ENCODE peak calls at places on chromosomes 16 and 17, in ten cellular contexts. F, U, C, M, P, S, X, I, V and D are unnamed samples.

GRCh38 chr17:18141210-18141803 is 32.8 kb downstream of the MYO15A start:
- DNase-seq in F (no peak), U (no peak), C (no peak), M (no peak), P (no peak), S (peak; percentile 47), X (no peak), I (peak; percentile 33), V (peak; percentile 59), D (no peak)

GRCh38 chr16:16018705-16019104 is 69.3 kb downstream of the ABCC1 start:
- DNase-seq in F (no peak), U (no peak), C (no peak), M (no peak), P (no peak), S (no peak), X (no peak), I (no peak), V (no peak), D (no peak)

GRCh38 chr16:15785386-15786059 is 71.3 kb downstream of the MYH11 start:
- DNase-seq in F (no peak), U (no peak), C (no peak), M (no peak), P (no peak), S (no peak), X (no peak), I (no peak), V (no peak), D (peak; percentile 55)

GRCh38 chr17:40541060-40541872 is 24.0 kb downstream of the CCR7 start:
- DNase-seq in F (peak; percentile 49), U (no peak), C (no peak), M (no peak), P (no peak), S (no peak), X (peak; percentile 53), I (no peak), V (peak; percentile 80), D (peak; percentile 71)

GRCh38 chr16:14389359-14389758 is 240.7 kb downstream of the PARN start:
- DNase-seq in F (no peak), U (no peak), C (no peak), M (no peak), P (no peak), S (no peak), X (no peak), I (no peak), V (no peak), D (no peak)

GRCh38 chr17:83078378-83079339 is 750 bp upstream of the METRNL start:
- DNase-seq in F (peak; percentile 48), U (no peak), C (no peak), M (no peak), P (peak; percentile 48), S (peak; percentile 42), X (no peak), I (peak; percentile 33), V (no peak), D (no peak)

GRCh38 chr16:55471448-55472097 is 7.4 kb upstream of the MMP2 start:
- DNase-seq in F (no peak), U (no peak), C (no peak), M (peak; percentile 51), P (no peak), S (no peak), X (peak; percentile 38), I (no peak), V (no peak), D (no peak)

GRCh38 chr16:48542020-48542473 is 67.9 kb downstream of the N4BP1 start:
- DNase-seq in F (peak; percentile 56), U (peak; percentile 47), C (peak; percentile 21), M (no peak), P (peak; percentile 60), S (no peak), X (peak; percentile 83), I (peak; percentile 48), V (no peak), D (peak; percentile 88)

GRCh38 chr17:65183736-65184135 is 46.6 kb downstream of the RGS9 start:
- DNase-seq in F (no peak), U (no peak), C (no peak), M (no peak), P (no peak), S (peak; percentile 65), X (no peak), I (no peak), V (no peak), D (no peak)

GRCh38 chr17:65177901-65178300 is 40.7 kb downstream of the RGS9 start:
- DNase-seq in F (no peak), U (no peak), C (no peak), M (no peak), P (no peak), S (no peak), X (no peak), I (no peak), V (no peak), D (no peak)

GRCh38 chr17:65184235-65184959 is 47.2 kb downstream of the RGS9 start:
- DNase-seq in F (no peak), U (no peak), C (no peak), M (no peak), P (no peak), S (no peak), X (no peak), I (no peak), V (no peak), D (no peak)

GRCh38 chr17:65182233-65182632 is 45.1 kb downstream of the RGS9 start:
- DNase-seq in F (no peak), U (no peak), C (no peak), M (no peak), P (no peak), S (no peak), X (no peak), I (no peak), V (no peak), D (no peak)

DNA sequence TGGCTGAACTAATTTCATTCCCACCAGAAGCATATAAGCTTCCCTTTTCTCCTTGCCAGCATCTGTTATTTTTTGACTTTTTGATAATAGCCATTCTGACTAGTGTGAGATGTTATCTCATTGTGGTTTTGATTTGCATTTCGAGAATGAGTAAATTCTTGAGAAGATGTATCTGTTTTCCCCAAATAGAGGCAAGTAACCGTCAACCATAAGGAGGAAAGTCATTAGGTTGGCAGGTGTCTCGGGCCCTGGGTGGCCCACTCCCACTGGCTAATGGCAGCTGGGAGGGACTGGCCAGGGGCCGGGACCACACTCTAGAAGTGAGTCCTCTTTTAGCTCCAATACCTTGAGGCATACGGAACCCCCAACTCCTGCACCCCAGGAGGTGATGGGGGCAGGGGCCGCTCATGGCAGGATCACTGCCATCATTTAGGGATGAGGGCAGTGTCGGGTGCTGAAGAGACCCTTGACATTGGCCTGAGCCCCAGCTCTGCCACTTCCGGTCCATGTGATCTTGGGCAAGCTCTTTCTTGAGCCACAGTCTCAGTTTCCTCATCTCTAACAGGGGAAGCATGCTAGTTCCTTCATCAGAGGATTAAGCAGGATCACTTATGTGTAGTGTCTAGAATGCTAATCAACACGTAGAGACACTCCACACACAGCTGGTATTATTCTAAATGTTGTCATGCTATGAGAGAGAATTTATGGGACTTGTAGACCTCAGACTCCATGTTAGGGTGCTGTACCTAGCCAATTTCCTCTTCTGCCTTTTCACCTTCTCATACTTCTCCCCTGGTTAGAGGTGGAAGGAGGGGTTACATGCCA is 44.3 kb downstream of the RGS9 start:
- DNase-seq in F (no peak), U (no peak), C (no peak), M (no peak), P (no peak), S (no peak), X (no peak), I (no peak), V (no peak), D (no peak)
- H3K4me3 ChIP-seq in F (no peak overlapping the region), U (no peak overlapping the region), C (no peak overlapping the region), M (no peak overlapping the region), P (no peak overlapping the region), S (no peak overlapping the region), X (no peak overlapping the region), I (no peak overlapping the region), V (no peak overlapping the region), D (no peak overlapping the region)

DNA sequence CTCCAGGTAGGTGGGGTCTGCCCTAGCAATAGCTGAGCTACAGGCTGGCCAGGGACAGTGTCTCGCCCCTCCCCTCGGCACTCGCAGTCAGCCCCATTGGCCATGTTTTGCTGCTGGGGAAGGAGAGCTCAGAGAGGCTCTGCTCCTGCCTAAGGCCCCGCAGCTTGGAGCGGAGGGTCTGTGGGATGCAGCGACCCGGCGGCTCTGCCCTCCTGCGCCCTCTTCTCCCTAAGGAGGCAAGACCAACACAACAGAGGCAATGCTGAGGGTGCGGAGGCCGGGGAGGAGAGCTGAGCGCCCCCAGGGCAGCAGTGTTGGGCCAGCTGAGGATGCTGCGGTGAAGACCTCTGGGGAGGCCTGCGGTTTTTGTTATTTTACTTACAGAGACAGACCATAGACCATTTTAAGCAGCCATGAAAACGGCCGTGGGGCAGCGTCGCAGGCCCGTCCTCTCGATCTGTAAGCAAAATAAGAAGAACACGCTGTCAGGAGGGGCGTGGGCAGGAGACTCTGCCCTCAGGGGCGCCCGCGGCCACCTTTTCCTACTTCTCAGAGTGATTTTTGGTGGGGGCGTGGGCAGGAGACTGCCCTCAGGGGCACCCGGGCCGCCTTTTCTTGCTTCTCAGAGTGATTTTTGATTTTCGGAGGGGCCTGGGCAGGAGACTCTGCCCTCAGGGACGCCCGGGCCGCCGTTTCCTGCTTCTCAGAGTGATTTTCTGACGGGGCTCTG is 31.4 kb upstream of the PABPN1L start:
- DNase-seq in F (no peak), U (no peak), C (no peak), M (no peak), P (no peak), S (no peak), X (no peak), I (no peak), V (no peak), D (no peak)
- H3K27ac ChIP-seq in F (no peak overlapping the region), U (no peak overlapping the region), C (no peak overlapping the region), M (no peak overlapping the region), P (no peak overlapping the region), S (no peak overlapping the region), X (no peak overlapping the region), I (no peak overlapping the region), V (no peak overlapping the region), D (no peak overlapping the region)

DNA sequence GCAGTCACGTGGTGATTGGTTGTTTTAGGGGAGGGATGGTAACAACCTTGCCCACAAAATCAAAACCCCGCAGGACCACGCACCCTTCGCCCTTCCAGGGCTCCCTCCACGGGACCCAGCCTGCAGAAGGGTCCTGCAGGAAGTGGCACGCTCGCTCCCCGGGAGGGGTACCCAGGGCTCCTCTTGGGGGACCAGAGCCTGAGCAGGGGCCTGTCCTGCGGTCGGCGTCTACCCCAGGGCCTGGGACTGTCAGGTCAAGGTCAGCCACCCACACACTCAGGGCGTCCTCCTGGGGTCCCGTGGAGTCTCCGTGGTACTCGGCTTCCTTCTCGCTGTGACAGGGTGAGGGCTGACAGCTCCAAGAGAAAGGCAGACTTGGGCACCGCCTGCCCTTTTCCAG is 33.9 kb downstream of the ZNF469 start:
- DNase-seq in F (no peak), U (no peak), C (no peak), M (no peak), P (no peak), S (no peak), X (no peak), I (no peak), V (no peak), D (no peak)
- H3K9me3 ChIP-seq in F (no peaks in the 10 kb centered on the region), U (no peaks in the 10 kb centered on the region), C (no peaks in the 10 kb centered on the region), M (no peaks in the 10 kb centered on the region), P (no peaks in the 10 kb centered on the region), S (no peaks in the 10 kb centered on the region), X (no peaks in the 10 kb centered on the region), I (no peaks in the 10 kb centered on the region), V (no peaks in the 10 kb centered on the region), D (no peaks in the 10 kb centered on the region)

DNA sequence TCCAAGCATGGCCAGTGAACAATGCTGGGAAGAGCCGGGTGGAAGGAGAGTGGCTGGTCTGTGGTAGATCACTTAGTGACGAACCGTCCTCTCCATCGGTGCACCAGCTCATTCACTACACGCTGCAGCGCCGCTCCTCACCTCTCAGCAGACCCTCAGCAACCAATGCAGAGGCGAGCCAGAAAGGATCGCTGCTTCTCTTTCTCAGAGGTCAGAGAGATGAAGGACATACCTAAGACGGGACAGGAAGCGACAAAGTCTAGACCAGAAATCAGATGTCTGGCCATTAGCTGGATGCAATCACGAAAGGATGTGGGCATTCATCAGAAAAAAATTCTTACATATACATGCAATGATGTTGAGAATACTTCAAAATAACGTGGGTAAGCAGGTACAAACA is 26.9 kb downstream of the NSMCE1 start:
- DNase-seq in F (peak; percentile 6), U (no peak), C (no peak), M (no peak), P (no peak), S (no peak), X (no peak), I (no peak), V (no peak), D (no peak)
- H3K4me3 ChIP-seq in F (no peak overlapping the region), U (no peak overlapping the region), C (no peak overlapping the region), M (no peak overlapping the region), P (no peak overlapping the region), S (no peak overlapping the region), X (no peak overlapping the region), I (no peak overlapping the region), V (no peak overlapping the region), D (no peak overlapping the region)